ENCODE peak calls at places on chromosomes 1 and 21, in nine cellular contexts. T is astrocyte of the cerebellum, S is left ventricle myocardium inferior, F is foreskin fibroblast, K is heart right ventricle, X is AG04450, Z is heart left ventricle, R is lower lobe of right lung, Y is lower leg skin. C is an unnamed sample.

GRCh38 chr1:114458208-114458777 is 52.7 kb downstream of the TRIM33 start:
- DNase-seq in F (peak), R (no peak), X (no peak), K (no peak), T (no peak), S (no peak), Z (no peak), Y (no peak), C (no peak)

GRCh38 chr1:106022312-106022902 is 1034.1 kb upstream of the PRMT6 start:
- DNase-seq in Y (no peak), R (no peak), T (no peak), X (no peak), K (no peak), S (no peak), F (no peak), Z (no peak), C (no peak)

GRCh38 chr1:240070188-240070587 is 21.5 kb upstream of the FMN2 start:
- DNase-seq in X (no peak), F (no peak), R (no peak), Y (no peak), K (no peak), S (no peak), T (no peak), Z (no peak), C (no peak)

GRCh38 chr21:26137379-26138060 is 33.0 kb downstream of the APP start:
- DNase-seq in F (no peak), R (no peak), K (no peak), X (no peak), S (no peak), T (no peak), Y (no peak), Z (no peak), C (no peak)

GRCh38 chr1:55005351-55006140 is 6.8 kb downstream of the BSND start:
- DNase-seq in K (no peak), T (no peak), X (no peak), S (no peak), Y (no peak), F (no peak), R (no peak), Z (no peak), C (no peak)

GRCh38 chr1:236213534-236213933 is 68.2 kb downstream of the ERO1B start:
- DNase-seq in Y (no peak), F (no peak), K (no peak), T (no peak), X (no peak), S (no peak), Z (no peak), R (no peak), C (no peak)

GRCh38 chr1:103371234-103371633 is 154.3 kb upstream of the RNPC3 start:
- DNase-seq in K (no peak), Y (no peak), R (no peak), X (no peak), T (peak), F (peak), Z (no peak), S (no peak), C (no peak)

GRCh38 chr1:9825101-9826074 is 1.6 kb upstream of the CLSTN1 start:
- DNase-seq in T (peak), R (peak), S (peak), X (no peak), K (no peak), F (peak), Z (no peak), Y (peak), C (peak)

GRCh38 chr1:153880962-153881361 is 41.8 kb downstream of the GATAD2B start:
- DNase-seq in S (peak), R (peak), Z (peak), X (peak), T (peak), Y (peak), F (peak), K (peak), C (peak)

GRCh38 chr1:241325441-241325840 is 31.6 kb downstream of the RGS7 start:
- DNase-seq in X (no peak), Z (no peak), K (no peak), S (no peak), F (no peak), R (no peak), T (no peak), Y (no peak), C (no peak)

GRCh38 chr1:245599413-245600174 is 444.8 kb downstream of the KIF26B start:
- DNase-seq in X (peak), S (no peak), T (peak), Y (peak), R (no peak), Z (no peak), K (peak), F (peak), C (peak)

GRCh38 chr1:154969741-154970452 is 650 bp downstream of the SHC1 start:
- DNase-seq in R (no peak), F (no peak), Y (no peak), X (no peak), S (peak), Z (no peak), T (no peak), K (no peak), C (no peak)

GRCh38 chr1:233328661-233329498 is 1.4 kb downstream of the MAP3K21 start:
- DNase-seq in Z (no peak), K (no peak), S (no peak), T (no peak), X (no peak), R (no peak), F (no peak), Y (no peak), C (no peak)

GRCh38 chr1:206930210-206930798 is 8.6 kb upstream of the FCMR start:
- DNase-seq in Z (no peak), S (no peak), K (no peak), X (no peak), T (no peak), R (peak), F (no peak), Y (no peak), C (no peak)

GRCh38 chr1:62050165-62050564 is 144.5 kb upstream of the L1TD1 start:
- DNase-seq in K (no peak), F (no peak), R (no peak), S (no peak), X (no peak), Z (no peak), T (no peak), Y (no peak), C (no peak)

GRCh38 chr1:221045842-221046831 is 166.9 kb downstream of the HLX start:
- DNase-seq in Y (no peak), X (no peak), K (no peak), R (no peak), T (no peak), S (no peak), F (no peak), Z (no peak), C (no peak)

GRCh38 chr1:89557443-89557820 is 32.8 kb downstream of the LRRC8B start:
- DNase-seq in X (no peak), F (no peak), Y (no peak), Z (no peak), R (no peak), K (no peak), S (no peak), T (no peak), C (no peak)

GRCh38 chr21:45404726-45405270 is at the start of gene COL18A1:
- DNase-seq in F (no peak), X (no peak), Z (peak), R (peak), Y (no peak), S (peak), T (no peak), K (peak), C (no peak)

GRCh38 chr1:204132718-204133117 is 19.1 kb downstream of the ETNK2 start:
- DNase-seq in Z (no peak), T (no peak), X (no peak), S (no peak), K (no peak), F (no peak), R (no peak), Y (no peak), C (no peak)

GRCh38 chr1:52127181-52128175 is 14.4 kb upstream of the ZFYVE9 start:
- DNase-seq in K (no peak), Y (no peak), F (peak), T (peak), S (no peak), Z (peak), R (no peak), X (peak), C (peak)

GRCh38 chr1:53062731-53063591 is 948 bp downstream of the PODN start:
- DNase-seq in F (no peak), T (no peak), Y (peak), K (peak), R (peak), X (no peak), Z (no peak), S (peak), C (no peak)

GRCh38 chr1:87885263-87885662 is 556.6 kb downstream of the LMO4 start:
- DNase-seq in S (no peak), X (no peak), F (no peak), T (no peak), Z (no peak), Y (no peak), K (no peak), R (no peak), C (no peak)

GRCh38 chr1:75908717-75909152 is 23.5 kb downstream of the ASB17 start:
- DNase-seq in T (peak), Z (no peak), F (peak), R (no peak), S (no peak), Y (no peak), X (peak), K (no peak), C (no peak)

GRCh38 chr1:177937931-177938330 is 31.9 kb downstream of the SEC16B start:
- DNase-seq in X (peak), Z (no peak), K (no peak), T (peak), F (peak), R (no peak), S (no peak), Y (no peak), C (no peak)

GRCh38 chr1:2198571-2198970 is 4.0 kb upstream of the FAAP20 start:
- DNase-seq in S (no peak), T (no peak), Z (no peak), K (peak), F (no peak), Y (no peak), X (no peak), R (no peak), C (no peak)

GRCh38 chr1:69611316-69611715 is 43.6 kb downstream of the LRRC7 start:
- DNase-seq in S (no peak), Y (no peak), K (no peak), X (no peak), Z (no peak), F (no peak), T (no peak), R (no peak), C (no peak)

GRCh38 chr1:48471103-48471502 is 901 bp downstream of the SPATA6 start:
- DNase-seq in X (no peak), S (no peak), K (no peak), R (no peak), F (no peak), Z (no peak), Y (no peak), T (no peak), C (no peak)

GRCh38 chr1:159900086-159900680 is at the start of gene CFAP45:
- DNase-seq in T (no peak), S (peak), Z (peak), Y (peak), F (peak), K (peak), X (no peak), R (peak), C (peak)

GRCh38 chr1:224894915-224895314 is 34.6 kb upstream of the DNAH14 start:
- DNase-seq in S (no peak), X (peak), F (peak), R (no peak), T (no peak), Y (no peak), K (no peak), Z (no peak), C (no peak)

GRCh38 chr1:54199151-54199764 is 572 bp downstream of the CYB5RL start:
- DNase-seq in Y (peak), Z (no peak), F (no peak), R (no peak), K (no peak), T (no peak), S (no peak), X (no peak), C (no peak)

GRCh38 chr1:190205713-190206112 is 272.0 kb downstream of the BRINP3 start:
- DNase-seq in R (no peak), Z (no peak), F (peak), K (no peak), Y (no peak), T (no peak), S (no peak), X (peak), C (no peak)

GRCh38 chr1:219745070-219745469 is 132.2 kb upstream of the ZC3H11B start:
- DNase-seq in X (no peak), T (no peak), Y (no peak), K (no peak), R (no peak), F (no peak), Z (no peak), S (no peak), C (no peak)

DNA sequence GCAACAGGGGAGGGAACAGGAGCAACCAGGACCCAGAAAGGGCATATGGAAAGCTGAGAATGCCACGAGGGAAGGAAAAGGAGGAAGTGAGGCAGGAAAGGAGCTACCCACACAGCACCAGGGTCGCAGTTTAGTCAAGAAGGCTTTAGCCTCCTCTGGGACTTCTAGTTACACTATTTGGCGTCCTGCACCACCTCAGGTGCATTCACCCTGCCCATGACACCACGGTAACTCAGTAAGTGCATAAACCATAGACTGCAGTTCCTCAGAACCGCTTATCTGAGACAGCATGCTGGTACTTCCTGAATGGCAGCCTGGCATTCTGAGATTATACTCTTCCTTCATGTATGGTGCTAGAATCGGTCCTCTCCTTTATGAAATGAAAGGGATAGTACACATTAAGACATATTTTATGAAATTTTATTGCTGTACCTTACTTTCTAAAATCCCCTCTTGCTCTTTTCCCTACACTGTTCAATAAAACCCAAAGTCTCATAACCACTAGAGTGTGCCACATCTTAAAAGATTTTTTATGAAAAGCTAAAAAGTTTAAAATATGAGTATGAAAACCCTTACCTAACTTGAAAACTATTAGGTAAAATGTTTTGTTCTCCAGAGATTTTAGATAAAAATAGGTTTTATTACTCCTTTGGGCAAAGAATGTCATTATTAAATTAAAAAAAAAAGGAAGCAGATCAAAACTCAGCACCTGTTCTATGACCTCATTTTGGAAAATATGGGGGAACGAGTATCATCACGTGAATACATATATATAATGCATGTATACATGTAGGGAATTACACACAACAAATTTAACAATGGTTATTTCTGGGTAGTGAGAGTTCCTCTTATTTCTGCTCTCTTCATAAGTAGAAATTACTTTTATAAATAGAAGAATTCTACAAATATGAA is 67.3 kb downstream of the VAV3 start:
- DNase-seq in F (no peak), X (no peak), Z (no peak), K (no peak), T (no peak), Y (no peak), S (no peak), R (no peak), C (no peak)
- TF ChIP-seq CTCF in F (no peak), X (no peak), Z (no peak), K (no peak), T (no peak), Y (no peak), S (no peak), R (no peak), C (no peak)

DNA sequence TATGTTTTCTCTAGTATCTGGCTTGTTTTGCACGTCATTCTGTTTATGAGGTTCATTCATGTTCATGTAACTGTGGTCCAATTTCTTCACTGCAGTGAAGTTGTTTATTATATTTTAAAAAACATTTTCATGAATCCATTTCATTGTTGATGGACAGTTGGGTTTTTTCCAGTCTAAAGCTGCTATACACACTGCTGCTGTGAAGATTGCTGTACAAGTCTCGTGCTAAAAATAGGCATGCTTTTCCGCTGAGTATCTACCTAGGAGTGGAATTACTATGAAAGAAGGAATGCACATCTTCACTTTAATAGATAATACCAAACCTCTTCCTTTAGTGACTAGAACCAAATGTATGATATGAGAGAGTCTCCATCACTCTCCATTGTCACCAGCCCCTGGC is 49.0 kb upstream of the ETS2 start:
- DNase-seq in X (peak), T (no peak), F (peak), K (no peak), R (no peak), S (no peak), Y (no peak), Z (no peak), C (no peak)
- TF ChIP-seq CTCF in X (no peak), T (no peak), F (no peak), K (no peak), R (no peak), S (no peak), Y (no peak), Z (no peak), C (no peak)

GRCh38 chr1:200496937-200497336 is 87.1 kb upstream of the ZNF281 start:
- DNase-seq in T (no peak), S (no peak), Y (no peak), K (no peak), R (no peak), F (no peak), X (no peak), Z (no peak), C (no peak)
- TF ChIP-seq CTCF in T (no peak), S (no peak), Y (no peak), K (no peak), R (no peak), F (no peak), X (peak), Z (no peak), C (no peak)

DNA sequence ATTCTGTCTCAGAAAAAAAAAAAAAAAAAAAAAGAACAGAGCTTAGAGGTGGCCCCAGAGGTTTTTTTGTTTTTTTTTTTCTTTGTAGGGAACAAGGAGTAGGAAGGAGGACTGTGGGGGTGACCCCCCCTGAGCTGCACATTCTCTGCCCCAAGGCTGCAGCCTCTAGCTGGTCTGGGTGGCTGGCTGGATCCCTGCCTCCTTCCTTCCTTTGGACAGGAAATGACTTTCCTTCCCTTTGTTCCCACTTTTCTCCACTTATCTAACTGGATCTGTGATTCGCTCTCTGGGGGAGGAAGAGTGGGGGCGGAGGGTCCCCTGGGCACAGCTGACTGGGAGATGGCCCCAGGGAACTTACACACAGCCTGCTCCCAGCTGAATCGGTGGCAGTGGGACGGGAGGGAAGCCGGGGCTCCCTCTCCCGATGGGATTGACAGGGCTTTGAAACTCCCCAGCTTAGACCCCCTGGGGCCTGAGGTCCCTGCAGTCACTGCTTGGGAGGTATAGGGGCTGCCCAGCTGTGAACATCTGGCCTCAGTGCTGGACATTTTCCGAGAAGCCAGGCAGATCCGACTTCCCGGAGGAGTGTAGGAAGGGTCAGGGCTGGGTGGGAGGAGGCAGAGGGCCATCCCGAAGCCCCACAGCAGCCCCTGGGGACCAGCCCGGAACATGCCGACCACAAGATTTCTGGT is 2.1 kb downstream of the FBLIM1 start:
- DNase-seq in R (no peak), Y (no peak), X (peak), Z (peak), T (peak), S (peak), F (peak), K (peak), C (no peak)
- TF ChIP-seq CTCF in R (no peak), Y (no peak), X (no peak), Z (no peak), T (no peak), S (no peak), F (no peak), K (no peak), C (no peak)

GRCh38 chr1:41361028-41361494 is at the start of gene FOXO6:
- DNase-seq in Z (peak), F (peak), R (peak), S (peak), K (peak), X (peak), Y (peak), T (peak), C (peak)
- TF ChIP-seq CTCF in Z (peak), F (no peak), R (peak), S (peak), K (peak), X (peak), Y (no peak), T (peak), C (peak)

DNA sequence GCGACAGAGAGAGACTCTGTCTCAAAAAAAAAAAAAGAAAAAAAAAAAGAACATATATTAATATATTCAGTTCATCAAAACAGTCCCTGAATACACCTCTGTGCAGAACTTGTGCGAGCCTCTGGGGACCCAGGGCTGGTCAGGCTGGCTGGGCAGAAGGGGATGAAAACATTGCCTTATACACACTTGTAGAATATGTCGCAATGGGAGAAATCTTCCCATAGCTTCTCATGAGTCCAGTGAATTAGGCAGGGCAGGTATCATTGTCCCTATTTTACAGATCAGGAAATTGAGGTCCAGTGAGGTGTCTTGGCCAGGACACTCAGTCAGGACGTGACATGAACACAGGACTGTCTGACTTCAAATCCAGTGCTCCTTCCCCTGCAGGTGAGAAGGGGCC is 12.6 kb upstream of the WNT4 start:
- DNase-seq in R (no peak), Z (no peak), F (no peak), T (no peak), K (no peak), Y (no peak), S (no peak), X (no peak), C (no peak)
- TF ChIP-seq CTCF in R (no peak), Z (no peak), F (no peak), T (no peak), K (no peak), Y (no peak), S (no peak), X (no peak), C (no peak)

GRCh38 chr1:7575041-7575400 is 196.1 kb upstream of the VAMP3 start:
- DNase-seq in X (no peak), R (no peak), F (no peak), K (no peak), S (no peak), T (no peak), Z (no peak), Y (no peak), C (no peak)
- TF ChIP-seq CTCF in X (no peak), R (no peak), F (no peak), K (no peak), S (no peak), T (no peak), Z (no peak), Y (no peak), C (no peak)

GRCh38 chr21:41667136-41667535 is 99.7 kb downstream of the RIPK4 start:
- DNase-seq in K (no peak), S (no peak), T (no peak), X (no peak), R (no peak), Z (no peak), F (no peak), Y (no peak), C (no peak)
- TF ChIP-seq CTCF in K (no peak), S (no peak), T (no peak), X (no peak), R (no peak), Z (no peak), F (no peak), Y (no peak), C (no peak)